ENCODE peak calls at places on chromosome 1, in nine cellular contexts. One of them, this sample, is unnamed.

GRCh38 chr1:114227059-114227458 is 73.4 kb upstream of the SYT6 start:
- DNase-seq in nucleus accumbens: no peak
- DNase-seq in colonic mucosa: no peak
- DNase-seq in AG10803: no peak
- DNase-seq in AG04450: no peak
- DNase-seq in mesothelial cell of epicardium: no peak
- DNase-seq in endothelial cell: no peak
- DNase-seq in stimulated activated CD4-positive, alpha-beta T cell treated with anti-CD3 and anti-CD28 coated beads, Interleukin-4, amount 100 ng/mL, for 1 hour: no peak
- DNase-seq in psoas muscle: no peak
- DNase-seq in this sample: no peak

GRCh38 chr1:38018864-38019343 is 6.4 kb downstream of the UTP11 start:
- DNase-seq in mesothelial cell of epicardium: no peak
- DNase-seq in stimulated activated CD4-positive, alpha-beta T cell treated with anti-CD3 and anti-CD28 coated beads, Interleukin-4, amount 100 ng/mL, for 1 hour: no peak
- DNase-seq in psoas muscle: no peak
- DNase-seq in endothelial cell: no peak
- DNase-seq in nucleus accumbens: no peak
- DNase-seq in colonic mucosa: no peak
- DNase-seq in AG10803: peak
- DNase-seq in AG04450: no peak
- DNase-seq in this sample: no peak

GRCh38 chr1:167196185-167196584 is 24.5 kb upstream of the POU2F1 start:
- DNase-seq in mesothelial cell of epicardium: no peak
- DNase-seq in colonic mucosa: no peak
- DNase-seq in AG10803: peak
- DNase-seq in nucleus accumbens: no peak
- DNase-seq in endothelial cell: no peak
- DNase-seq in psoas muscle: no peak
- DNase-seq in AG04450: no peak
- DNase-seq in stimulated activated CD4-positive, alpha-beta T cell treated with anti-CD3 and anti-CD28 coated beads, Interleukin-4, amount 100 ng/mL, for 1 hour: no peak
- DNase-seq in this sample: no peak

GRCh38 chr1:73859227-73859626 is 338.7 kb downstream of the LRRIQ3 start:
- DNase-seq in AG04450: no peak
- DNase-seq in AG10803: no peak
- DNase-seq in psoas muscle: no peak
- DNase-seq in colonic mucosa: no peak
- DNase-seq in stimulated activated CD4-positive, alpha-beta T cell treated with anti-CD3 and anti-CD28 coated beads, Interleukin-4, amount 100 ng/mL, for 1 hour: no peak
- DNase-seq in nucleus accumbens: no peak
- DNase-seq in mesothelial cell of epicardium: no peak
- DNase-seq in endothelial cell: no peak
- DNase-seq in this sample: no peak

GRCh38 chr1:161068306-161069200 is 1.1 kb downstream of the ARHGAP30 start:
- DNase-seq in psoas muscle: peak
- DNase-seq in mesothelial cell of epicardium: no peak
- DNase-seq in nucleus accumbens: no peak
- DNase-seq in endothelial cell: no peak
- DNase-seq in colonic mucosa: peak
- DNase-seq in stimulated activated CD4-positive, alpha-beta T cell treated with anti-CD3 and anti-CD28 coated beads, Interleukin-4, amount 100 ng/mL, for 1 hour: peak
- DNase-seq in AG04450: no peak
- DNase-seq in AG10803: no peak
- DNase-seq in this sample: no peak

GRCh38 chr1:35726814-35727433 is 8.2 kb upstream of the C1orf216 start:
- DNase-seq in endothelial cell: peak
- DNase-seq in AG10803: peak
- DNase-seq in colonic mucosa: peak
- DNase-seq in AG04450: peak
- DNase-seq in mesothelial cell of epicardium: no peak
- DNase-seq in psoas muscle: peak
- DNase-seq in nucleus accumbens: no peak
- DNase-seq in stimulated activated CD4-positive, alpha-beta T cell treated with anti-CD3 and anti-CD28 coated beads, Interleukin-4, amount 100 ng/mL, for 1 hour: peak
- DNase-seq in this sample: no peak

GRCh38 chr1:164739189-164739588 is 180.2 kb downstream of the PBX1 start:
- DNase-seq in stimulated activated CD4-positive, alpha-beta T cell treated with anti-CD3 and anti-CD28 coated beads, Interleukin-4, amount 100 ng/mL, for 1 hour: no peak
- DNase-seq in psoas muscle: no peak
- DNase-seq in colonic mucosa: no peak
- DNase-seq in AG10803: no peak
- DNase-seq in mesothelial cell of epicardium: no peak
- DNase-seq in endothelial cell: no peak
- DNase-seq in AG04450: no peak
- DNase-seq in nucleus accumbens: no peak
- DNase-seq in this sample: no peak

GRCh38 chr1:203199481-203200058 is 13.1 kb upstream of the CHI3L1 start:
- DNase-seq in psoas muscle: no peak
- DNase-seq in endothelial cell: no peak
- DNase-seq in nucleus accumbens: no peak
- DNase-seq in stimulated activated CD4-positive, alpha-beta T cell treated with anti-CD3 and anti-CD28 coated beads, Interleukin-4, amount 100 ng/mL, for 1 hour: no peak
- DNase-seq in AG10803: peak
- DNase-seq in colonic mucosa: no peak
- DNase-seq in mesothelial cell of epicardium: no peak
- DNase-seq in AG04450: no peak
- DNase-seq in this sample: no peak

GRCh38 chr1:19735419-19736127 is 64.1 kb downstream of the TMCO4 start:
- DNase-seq in endothelial cell: no peak
- DNase-seq in AG10803: peak
- DNase-seq in psoas muscle: peak
- DNase-seq in colonic mucosa: no peak
- DNase-seq in AG04450: peak
- DNase-seq in nucleus accumbens: no peak
- DNase-seq in stimulated activated CD4-positive, alpha-beta T cell treated with anti-CD3 and anti-CD28 coated beads, Interleukin-4, amount 100 ng/mL, for 1 hour: no peak
- DNase-seq in mesothelial cell of epicardium: no peak
- DNase-seq in this sample: peak

This sample was measured in GOT3.